ENCODE peak calls at places on chromosomes 4 and X, in five cellular contexts. F, W, X, O and V are unnamed samples.

GRCh38 chr4:189202182-189202868 is 738.3 kb upstream of the FRG1 start:
- DNase-seq in F (peak; percentile 85), W (peak; percentile 58), X (peak; percentile 92), O (peak; percentile 14), V (peak; percentile 79)

GRCh38 chrX:20265221-20265725 is 1.4 kb downstream of the RPS6KA3 start:
- DNase-seq in F (peak; percentile 74), W (peak; percentile 48), X (peak; percentile 89), O (peak; percentile 91), V (peak; percentile 69)

GRCh38 chrX:136819026-136819425 is 38.3 kb upstream of the ARHGEF6 start:
- DNase-seq in F (no peak), W (no peak), X (no peak), O (no peak), V (no peak)

GRCh38 chr4:148120216-148120615 is 322.0 kb downstream of the NR3C2 start:
- DNase-seq in F (no peak), W (no peak), X (no peak), O (peak; percentile 5), V (no peak)

GRCh38 chr4:4327652-4328121 is 37.6 kb downstream of the ZBTB49 start:
- DNase-seq in F (peak; percentile 54), W (no peak), X (no peak), O (no peak), V (no peak)

GRCh38 chr4:55733874-55734437 is 85.6 kb upstream of the EXOC1L start:
- DNase-seq in F (peak; percentile 78), W (peak; percentile 45), X (peak; percentile 3), O (peak; percentile 24), V (no peak)

GRCh38 chr4:88318751-88319350 is 34.5 kb upstream of the PPM1K start:
- DNase-seq in F (peak; percentile 17), W (no peak), X (no peak), O (peak; percentile 7), V (no peak)

GRCh38 chr4:26558166-26558895 is 25.6 kb upstream of the TBC1D19 start:
- DNase-seq in F (no peak), W (no peak), X (no peak), O (no peak), V (no peak)

GRCh38 chr4:85448880-85449763 is 25.8 kb upstream of the ARHGAP24 start:
- DNase-seq in F (no peak), W (no peak), X (no peak), O (no peak), V (no peak)

GRCh38 chr4:67714248-67714583 is 13.3 kb upstream of the UBA6 start:
- DNase-seq in F (no peak), W (no peak), X (no peak), O (no peak), V (no peak)

GRCh38 chrX:130426531-130426930 is 24.7 kb downstream of the RBMX2 start:
- DNase-seq in F (no peak), W (no peak), X (no peak), O (no peak), V (no peak)

GRCh38 chrX:18574591-18574990 is 97.3 kb downstream of the RS1 start:
- DNase-seq in F (peak; percentile 61), W (no peak), X (peak; percentile 81), O (peak; percentile 71), V (peak; percentile 66)

GRCh38 chr4:181289203-181289602 is 954.0 kb upstream of the TENM3 start:
- DNase-seq in F (no peak), W (no peak), X (no peak), O (no peak), V (no peak)

GRCh38 chr4:57492479-57492878 is 382.3 kb upstream of the IGFBP7 start:
- DNase-seq in F (no peak), W (no peak), X (no peak), O (no peak), V (no peak)

GRCh38 chr4:166527500-166527899 is 654.5 kb downstream of the TLL1 start:
- DNase-seq in F (peak; percentile 34), W (no peak), X (no peak), O (peak; percentile 77), V (peak; percentile 81)

GRCh38 chr4:110071466-110071865 is 126.9 kb downstream of the ELOVL6 start:
- DNase-seq in F (no peak), W (no peak), X (no peak), O (no peak), V (no peak)

GRCh38 chr4:79498282-79498681 is 90.3 kb upstream of the GK2 start:
- DNase-seq in F (peak; percentile 4), W (no peak), X (no peak), O (no peak), V (no peak)

GRCh38 chr4:71270901-71271300 is 67.9 kb upstream of the SLC4A4 start:
- DNase-seq in F (peak; percentile 53), W (no peak), X (peak; percentile 45), O (no peak), V (no peak)

GRCh38 chr4:186829740-186830449 is 106.2 kb upstream of the FAT1 start:
- DNase-seq in F (peak; percentile 94), W (no peak), X (peak; percentile 98), O (peak; percentile 96), V (no peak)

GRCh38 chr4:112381996-112382692 is 85.0 kb downstream of the ALPK1 start:
- DNase-seq in F (no peak), W (no peak), X (no peak), O (no peak), V (no peak)

GRCh38 chr4:112377701-112378620 is 80.8 kb downstream of the ALPK1 start:
- DNase-seq in F (no peak), W (no peak), X (no peak), O (no peak), V (no peak)

GRCh38 chr4:112377127-112377635 is 80.0 kb downstream of the ALPK1 start:
- DNase-seq in F (no peak), W (no peak), X (no peak), O (no peak), V (no peak)

GRCh38 chr4:112378858-112379257 is 81.7 kb downstream of the ALPK1 start:
- DNase-seq in F (peak; percentile 14), W (no peak), X (no peak), O (no peak), V (no peak)

GRCh38 chr4:112379306-112379705 is 82.1 kb downstream of the ALPK1 start:
- DNase-seq in F (no peak), W (no peak), X (no peak), O (peak; percentile 4), V (no peak)
- H3K4me3 ChIP-seq in F (no peak overlapping the region), W (no peak overlapping the region), X (no peak overlapping the region), O (no peak overlapping the region), V (no peak overlapping the region)

GRCh38 chr4:174214102-174214878 is 69.2 kb downstream of the FBXO8 start:
- DNase-seq in F (no peak), W (no peak), X (no peak), O (no peak), V (no peak)
- H3K4me3 ChIP-seq in F (peak overlapping the region; percentile 38), W (peak overlapping the region; percentile 49), X (no peak overlapping the region), O (no peak overlapping the region), V (peak overlapping the region; percentile 14)

GRCh38 chrX:40175416-40176255 is 77.9 kb upstream of the BCOR start:
- DNase-seq in F (peak; percentile 58), W (no peak), X (no peak), O (peak; percentile 57), V (no peak)

GRCh38 chrX:40172980-40173661 is 75.4 kb upstream of the BCOR start:
- DNase-seq in F (no peak), W (no peak), X (no peak), O (no peak), V (no peak)

GRCh38 chrX:40172169-40172979 is 74.6 kb upstream of the BCOR start:
- DNase-seq in F (peak; percentile 64), W (no peak), X (peak; percentile 44), O (peak; percentile 65), V (no peak)

GRCh38 chrX:40174594-40175415 is 77.0 kb upstream of the BCOR start:
- DNase-seq in F (peak; percentile 46), W (no peak), X (no peak), O (peak; percentile 66), V (no peak)

DNA sequence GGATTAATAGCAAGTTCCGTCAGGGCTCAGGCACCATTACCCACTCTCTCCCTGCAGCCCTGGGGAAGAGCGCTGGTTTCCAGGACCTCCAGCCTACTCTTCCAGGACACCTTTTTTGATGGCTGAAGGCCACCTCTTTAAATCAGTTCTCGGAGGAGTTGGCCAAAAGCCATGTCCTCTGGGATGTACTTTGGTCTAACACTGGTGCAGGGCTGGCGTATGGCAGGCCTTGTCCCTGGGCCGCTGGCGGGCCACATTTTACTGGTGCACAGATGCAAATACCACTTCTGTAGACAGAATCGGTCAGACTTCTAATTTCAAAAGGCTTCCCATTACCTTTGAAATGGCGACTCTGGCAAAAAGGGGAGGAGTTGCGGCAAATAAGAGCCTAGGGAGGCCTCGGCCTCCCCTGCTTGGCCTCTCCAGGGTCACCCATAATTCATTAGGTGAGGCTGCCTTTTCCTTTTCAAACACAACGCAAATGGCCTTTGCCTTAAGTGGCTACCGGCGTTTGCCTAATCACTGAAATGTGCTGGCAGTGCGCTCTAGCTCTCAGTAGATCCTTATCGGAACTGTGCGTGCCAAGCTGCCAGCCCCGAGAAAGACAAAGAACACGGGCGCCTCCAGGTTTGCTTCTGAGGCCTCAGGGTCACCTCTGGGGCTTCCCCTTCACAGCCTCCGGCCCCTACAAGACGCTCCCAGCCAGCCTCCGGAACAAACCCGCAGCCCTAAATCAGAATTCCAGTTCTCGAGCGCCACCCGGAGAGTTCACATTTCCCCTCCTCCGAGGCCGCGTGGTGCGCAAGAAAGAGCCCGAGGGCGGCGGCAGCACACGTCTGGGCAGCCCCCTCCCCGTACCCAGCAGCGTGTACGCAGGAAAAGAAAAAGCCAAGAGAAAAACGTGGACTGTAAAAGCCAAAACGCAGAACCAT is 76.2 kb upstream of the BCOR start:
- DNase-seq in F (no peak), W (no peak), X (no peak), O (peak; percentile 8), V (no peak)
- H3K4me3 ChIP-seq in F (no peak overlapping the region), W (peak overlapping the region; percentile 76), X (no peak overlapping the region), O (no peak overlapping the region), V (no peak overlapping the region)

DNA sequence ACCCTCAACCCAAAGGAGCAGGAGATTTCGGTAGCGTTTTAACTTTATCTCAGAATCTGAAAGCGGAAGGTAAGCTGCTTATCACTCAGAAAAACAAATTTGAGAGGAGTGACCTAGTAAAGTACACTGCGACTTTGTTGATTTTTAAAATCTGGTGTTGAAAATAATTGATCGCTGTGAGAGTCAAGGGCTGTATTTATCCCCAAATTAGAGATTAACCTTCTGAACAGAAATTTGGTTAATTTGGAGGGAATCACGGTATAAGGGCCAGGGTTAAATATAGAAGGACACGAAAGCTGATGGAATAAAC is 212 bp downstream of the CLCN4 start:
- DNase-seq in F (no peak), W (no peak), X (no peak), O (no peak), V (no peak)
- H3K4me3 ChIP-seq in F (peak overlapping the region; percentile 33), W (peak overlapping the region; percentile 61), X (peak overlapping the region; percentile 2), O (peak overlapping the region; percentile 14), V (peak overlapping the region; percentile 36)

GRCh38 chr4:81469774-81470455 is 1.8 kb downstream of the RASGEF1B start:
- DNase-seq in F (no peak), W (no peak), X (no peak), O (no peak), V (no peak)
- H3K4me3 ChIP-seq in F (peak overlapping the region; percentile 77), W (peak overlapping the region; percentile 85), X (peak overlapping the region; percentile 77), O (no peak overlapping the region), V (no peak overlapping the region)

DNA sequence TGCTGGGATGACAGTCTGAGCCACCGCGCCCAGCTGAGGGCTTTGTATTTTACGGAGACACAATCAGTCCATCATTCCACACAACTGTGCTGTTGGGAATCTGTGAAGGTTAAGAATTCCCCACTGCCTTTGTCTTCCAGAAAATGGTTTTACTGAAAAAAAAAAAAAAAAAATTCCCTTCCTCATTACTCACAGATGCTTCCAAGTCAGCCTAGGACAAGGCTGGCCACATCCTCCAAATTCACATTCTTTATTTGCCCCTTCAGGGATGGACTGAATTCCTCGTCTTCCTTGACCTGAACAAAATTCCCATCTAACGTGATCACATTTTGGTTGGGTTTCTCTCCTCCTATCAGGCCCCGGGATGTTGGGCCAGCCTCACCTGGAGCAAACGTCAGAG is 130.3 kb downstream of the DHRSX start:
- DNase-seq in F (peak; percentile 24), W (no peak), X (no peak), O (peak; percentile 82), V (no peak)
- H3K4me3 ChIP-seq in F (no peak overlapping the region), W (no peak overlapping the region), X (no peak overlapping the region), O (no peak overlapping the region), V (no peak overlapping the region)